ENCODE peak calls at places on chromosome 16, in eight cellular contexts. One of them, this sample, is unnamed.

GRCh38 chr16:67264866-67265265 is 14.5 kb upstream of the PLEKHG4 start:
- DNase-seq in body of pancreas: no peak
- DNase-seq in esophagus muscularis mucosa: no peak
- DNase-seq in stimulated activated CD4-positive, alpha-beta T cell treated with anti-CD3 and anti-CD28 coated beads, Interleukin-1b, Interleukin-23, amount 100 ng/mL, for 4 hours: no peak
- DNase-seq in NCI-H510A treated with DMSO at 0.1 percent for 48 hours: no peak
- DNase-seq in GM12878: no peak
- DNase-seq in memory B cell: no peak
- DNase-seq in HFF-Myc: no peak
- DNase-seq in this sample: no peak

GRCh38 chr16:626787-627457 is 3.9 kb upstream of the WFIKKN1 start:
- DNase-seq in body of pancreas: no peak
- DNase-seq in esophagus muscularis mucosa: no peak
- DNase-seq in stimulated activated CD4-positive, alpha-beta T cell treated with anti-CD3 and anti-CD28 coated beads, Interleukin-1b, Interleukin-23, amount 100 ng/mL, for 4 hours: no peak
- DNase-seq in NCI-H510A treated with DMSO at 0.1 percent for 48 hours: no peak
- DNase-seq in GM12878: no peak
- DNase-seq in memory B cell: no peak
- DNase-seq in HFF-Myc: peak
- DNase-seq in this sample: peak

GRCh38 chr16:10942352-10943297 is at the start of gene DEXI:
- DNase-seq in body of pancreas: peak
- DNase-seq in esophagus muscularis mucosa: peak
- DNase-seq in stimulated activated CD4-positive, alpha-beta T cell treated with anti-CD3 and anti-CD28 coated beads, Interleukin-1b, Interleukin-23, amount 100 ng/mL, for 4 hours: peak
- DNase-seq in NCI-H510A treated with DMSO at 0.1 percent for 48 hours: peak
- DNase-seq in GM12878: peak
- DNase-seq in memory B cell: peak
- DNase-seq in HFF-Myc: peak
- DNase-seq in this sample: peak

GRCh38 chr16:88822281-88823040 is 10.7 kb upstream of the APRT start:
- DNase-seq in body of pancreas: no peak
- DNase-seq in esophagus muscularis mucosa: no peak
- DNase-seq in stimulated activated CD4-positive, alpha-beta T cell treated with anti-CD3 and anti-CD28 coated beads, Interleukin-1b, Interleukin-23, amount 100 ng/mL, for 4 hours: no peak
- DNase-seq in NCI-H510A treated with DMSO at 0.1 percent for 48 hours: no peak
- DNase-seq in GM12878: no peak
- DNase-seq in memory B cell: no peak
- DNase-seq in HFF-Myc: no peak
- DNase-seq in this sample: no peak

GRCh38 chr16:67966549-67967182 is 1.8 kb downstream of the SLC12A4 start:
- DNase-seq in body of pancreas: no peak
- DNase-seq in esophagus muscularis mucosa: no peak
- DNase-seq in stimulated activated CD4-positive, alpha-beta T cell treated with anti-CD3 and anti-CD28 coated beads, Interleukin-1b, Interleukin-23, amount 100 ng/mL, for 4 hours: no peak
- DNase-seq in NCI-H510A treated with DMSO at 0.1 percent for 48 hours: no peak
- DNase-seq in GM12878: no peak
- DNase-seq in memory B cell: no peak
- DNase-seq in HFF-Myc: peak
- DNase-seq in this sample: peak

GRCh38 chr16:58002936-58003335 is 1.7 kb downstream of the USB1 start:
- DNase-seq in body of pancreas: no peak
- DNase-seq in esophagus muscularis mucosa: no peak
- DNase-seq in stimulated activated CD4-positive, alpha-beta T cell treated with anti-CD3 and anti-CD28 coated beads, Interleukin-1b, Interleukin-23, amount 100 ng/mL, for 4 hours: no peak
- DNase-seq in NCI-H510A treated with DMSO at 0.1 percent for 48 hours: no peak
- DNase-seq in GM12878: no peak
- DNase-seq in memory B cell: no peak
- DNase-seq in HFF-Myc: no peak
- DNase-seq in this sample: no peak

GRCh38 chr16:66928702-66929388 is 3.5 kb upstream of the RRAD start:
- DNase-seq in body of pancreas: no peak
- DNase-seq in esophagus muscularis mucosa: no peak
- DNase-seq in stimulated activated CD4-positive, alpha-beta T cell treated with anti-CD3 and anti-CD28 coated beads, Interleukin-1b, Interleukin-23, amount 100 ng/mL, for 4 hours: no peak
- DNase-seq in NCI-H510A treated with DMSO at 0.1 percent for 48 hours: no peak
- DNase-seq in GM12878: no peak
- DNase-seq in memory B cell: no peak
- DNase-seq in HFF-Myc: no peak
- DNase-seq in this sample: no peak

GRCh38 chr16:14576532-14576931 is 53.5 kb downstream of the PARN start:
- DNase-seq in body of pancreas: no peak
- DNase-seq in esophagus muscularis mucosa: no peak
- DNase-seq in stimulated activated CD4-positive, alpha-beta T cell treated with anti-CD3 and anti-CD28 coated beads, Interleukin-1b, Interleukin-23, amount 100 ng/mL, for 4 hours: no peak
- DNase-seq in NCI-H510A treated with DMSO at 0.1 percent for 48 hours: no peak
- DNase-seq in GM12878: no peak
- DNase-seq in memory B cell: no peak
- DNase-seq in HFF-Myc: no peak
- DNase-seq in this sample: no peak

GRCh38 chr16:11886881-11887280 is 28.9 kb downstream of the GSPT1 start:
- DNase-seq in body of pancreas: no peak
- DNase-seq in esophagus muscularis mucosa: no peak
- DNase-seq in stimulated activated CD4-positive, alpha-beta T cell treated with anti-CD3 and anti-CD28 coated beads, Interleukin-1b, Interleukin-23, amount 100 ng/mL, for 4 hours: no peak
- DNase-seq in NCI-H510A treated with DMSO at 0.1 percent for 48 hours: no peak
- DNase-seq in GM12878: no peak
- DNase-seq in memory B cell: no peak
- DNase-seq in HFF-Myc: no peak
- DNase-seq in this sample: no peak

GRCh38 chr16:50616883-50617629 is 64.1 kb downstream of the SNX20 start:
- DNase-seq in body of pancreas: no peak
- DNase-seq in esophagus muscularis mucosa: no peak
- DNase-seq in stimulated activated CD4-positive, alpha-beta T cell treated with anti-CD3 and anti-CD28 coated beads, Interleukin-1b, Interleukin-23, amount 100 ng/mL, for 4 hours: no peak
- DNase-seq in NCI-H510A treated with DMSO at 0.1 percent for 48 hours: no peak
- DNase-seq in GM12878: no peak
- DNase-seq in memory B cell: no peak
- DNase-seq in HFF-Myc: no peak
- DNase-seq in this sample: no peak

GRCh38 chr16:3056336-3057180 is 8.9 kb upstream of the IL32 start:
- DNase-seq in body of pancreas: no peak
- DNase-seq in esophagus muscularis mucosa: no peak
- DNase-seq in stimulated activated CD4-positive, alpha-beta T cell treated with anti-CD3 and anti-CD28 coated beads, Interleukin-1b, Interleukin-23, amount 100 ng/mL, for 4 hours: no peak
- DNase-seq in NCI-H510A treated with DMSO at 0.1 percent for 48 hours: no peak
- DNase-seq in GM12878: no peak
- DNase-seq in memory B cell: no peak
- DNase-seq in HFF-Myc: no peak
- DNase-seq in this sample: no peak

GRCh38 chr16:70438325-70438982 is 446 bp downstream of the ST3GAL2 start:
- DNase-seq in body of pancreas: no peak
- DNase-seq in esophagus muscularis mucosa: no peak
- DNase-seq in stimulated activated CD4-positive, alpha-beta T cell treated with anti-CD3 and anti-CD28 coated beads, Interleukin-1b, Interleukin-23, amount 100 ng/mL, for 4 hours: no peak
- DNase-seq in NCI-H510A treated with DMSO at 0.1 percent for 48 hours: no peak
- DNase-seq in GM12878: no peak
- DNase-seq in memory B cell: peak
- DNase-seq in HFF-Myc: no peak
- DNase-seq in this sample: no peak

GRCh38 chr16:80580109-80580832 is 39.5 kb downstream of the DYNLRB2 start:
- DNase-seq in body of pancreas: no peak
- DNase-seq in esophagus muscularis mucosa: no peak
- DNase-seq in stimulated activated CD4-positive, alpha-beta T cell treated with anti-CD3 and anti-CD28 coated beads, Interleukin-1b, Interleukin-23, amount 100 ng/mL, for 4 hours: peak
- DNase-seq in NCI-H510A treated with DMSO at 0.1 percent for 48 hours: no peak
- DNase-seq in GM12878: peak
- DNase-seq in memory B cell: no peak
- DNase-seq in HFF-Myc: no peak
- DNase-seq in this sample: peak

GRCh38 chr16:85891033-85891775 is 7.8 kb upstream of the IRF8 start:
- DNase-seq in body of pancreas: no peak
- DNase-seq in esophagus muscularis mucosa: no peak
- DNase-seq in stimulated activated CD4-positive, alpha-beta T cell treated with anti-CD3 and anti-CD28 coated beads, Interleukin-1b, Interleukin-23, amount 100 ng/mL, for 4 hours: no peak
- DNase-seq in NCI-H510A treated with DMSO at 0.1 percent for 48 hours: no peak
- DNase-seq in GM12878: no peak
- DNase-seq in memory B cell: no peak
- DNase-seq in HFF-Myc: no peak
- DNase-seq in this sample: no peak

GRCh38 chr16:12120982-12121652 is 144.6 kb downstream of the SNX29 start:
- DNase-seq in body of pancreas: no peak
- DNase-seq in esophagus muscularis mucosa: no peak
- DNase-seq in stimulated activated CD4-positive, alpha-beta T cell treated with anti-CD3 and anti-CD28 coated beads, Interleukin-1b, Interleukin-23, amount 100 ng/mL, for 4 hours: no peak
- DNase-seq in NCI-H510A treated with DMSO at 0.1 percent for 48 hours: no peak
- DNase-seq in GM12878: no peak
- DNase-seq in memory B cell: no peak
- DNase-seq in HFF-Myc: no peak
- DNase-seq in this sample: no peak

GRCh38 chr16:67555795-67556212 is 6.5 kb upstream of the CTCF start:
- DNase-seq in body of pancreas: no peak
- DNase-seq in esophagus muscularis mucosa: no peak
- DNase-seq in stimulated activated CD4-positive, alpha-beta T cell treated with anti-CD3 and anti-CD28 coated beads, Interleukin-1b, Interleukin-23, amount 100 ng/mL, for 4 hours: no peak
- DNase-seq in NCI-H510A treated with DMSO at 0.1 percent for 48 hours: no peak
- DNase-seq in GM12878: no peak
- DNase-seq in memory B cell: no peak
- DNase-seq in HFF-Myc: peak
- DNase-seq in this sample: peak

GRCh38 chr16:12618515-12618914 is 185.2 kb downstream of the CPPED1 start:
- DNase-seq in body of pancreas: no peak
- DNase-seq in esophagus muscularis mucosa: peak
- DNase-seq in stimulated activated CD4-positive, alpha-beta T cell treated with anti-CD3 and anti-CD28 coated beads, Interleukin-1b, Interleukin-23, amount 100 ng/mL, for 4 hours: no peak
- DNase-seq in NCI-H510A treated with DMSO at 0.1 percent for 48 hours: no peak
- DNase-seq in GM12878: no peak
- DNase-seq in memory B cell: no peak
- DNase-seq in HFF-Myc: no peak
- DNase-seq in this sample: no peak

GRCh38 chr16:9351440-9351839 is 260.0 kb downstream of the HAPSTR1 start:
- DNase-seq in body of pancreas: peak
- DNase-seq in esophagus muscularis mucosa: peak
- DNase-seq in stimulated activated CD4-positive, alpha-beta T cell treated with anti-CD3 and anti-CD28 coated beads, Interleukin-1b, Interleukin-23, amount 100 ng/mL, for 4 hours: no peak
- DNase-seq in NCI-H510A treated with DMSO at 0.1 percent for 48 hours: no peak
- DNase-seq in GM12878: no peak
- DNase-seq in memory B cell: no peak
- DNase-seq in HFF-Myc: no peak
- DNase-seq in this sample: no peak

This sample was measured in AG08396.